ENCODE peak calls at places on chromosomes 12 and 14, in six cellular contexts. One of them, this sample, is unnamed. For H3K36me3, the result is how much of the 10 kb centered on the place peaks cover.

GRCh38 chr14:74362361-74362915 is 14.2 kb downstream of the VRTN start:
- DNase-seq in thoracic aorta: peak
- DNase-seq in tibial artery: peak
- DNase-seq in Karpas-422: peak
- DNase-seq in endodermal cell: peak
- DNase-seq in pancreas: peak
- DNase-seq in this sample: peak

GRCh38 chr12:112946236-112947000 is 8.1 kb downstream of the OAS3 start:
- DNase-seq in thoracic aorta: no peak
- DNase-seq in tibial artery: no peak
- DNase-seq in Karpas-422: no peak
- DNase-seq in endodermal cell: peak
- DNase-seq in pancreas: no peak
- DNase-seq in this sample: no peak

GRCh38 chr14:30129795-30130194 is 202.1 kb upstream of the PRKD1 start:
- DNase-seq in thoracic aorta: no peak
- DNase-seq in tibial artery: no peak
- DNase-seq in Karpas-422: no peak
- DNase-seq in endodermal cell: peak
- DNase-seq in pancreas: no peak
- DNase-seq in this sample: no peak

GRCh38 chr14:76181546-76181945 is 29.8 kb downstream of the GPATCH2L start:
- DNase-seq in thoracic aorta: no peak
- DNase-seq in tibial artery: no peak
- DNase-seq in Karpas-422: peak
- DNase-seq in endodermal cell: no peak
- DNase-seq in pancreas: no peak
- DNase-seq in this sample: no peak

GRCh38 chr14:100538566-100539318 is 48.5 kb downstream of the BEGAIN start:
- DNase-seq in thoracic aorta: no peak
- DNase-seq in tibial artery: peak
- DNase-seq in Karpas-422: no peak
- DNase-seq in endodermal cell: peak
- DNase-seq in pancreas: peak
- DNase-seq in this sample: no peak

GRCh38 chr14:53872551-53873188 is 84.0 kb downstream of the BMP4 start:
- DNase-seq in thoracic aorta: no peak
- DNase-seq in tibial artery: no peak
- DNase-seq in Karpas-422: no peak
- DNase-seq in endodermal cell: no peak
- DNase-seq in pancreas: no peak
- DNase-seq in this sample: no peak

GRCh38 chr12:47235258-47236040 is 155.7 kb upstream of the AMIGO2 start:
- DNase-seq in thoracic aorta: no peak
- DNase-seq in tibial artery: no peak
- DNase-seq in Karpas-422: no peak
- DNase-seq in endodermal cell: no peak
- DNase-seq in pancreas: no peak
- DNase-seq in this sample: no peak

GRCh38 chr12:115508990-115509389 is 768.5 kb downstream of the MED13L start:
- DNase-seq in thoracic aorta: no peak
- DNase-seq in tibial artery: no peak
- DNase-seq in Karpas-422: no peak
- DNase-seq in endodermal cell: no peak
- DNase-seq in pancreas: no peak
- DNase-seq in this sample: no peak

GRCh38 chr14:101408077-101408831 is 153.0 kb upstream of the DIO3 start:
- DNase-seq in thoracic aorta: no peak
- DNase-seq in tibial artery: peak
- DNase-seq in Karpas-422: no peak
- DNase-seq in endodermal cell: no peak
- DNase-seq in pancreas: no peak
- DNase-seq in this sample: no peak

GRCh38 chr12:104999347-104999685 is 13.2 kb downstream of the NOPCHAP1 start:
- DNase-seq in thoracic aorta: no peak
- DNase-seq in tibial artery: no peak
- DNase-seq in Karpas-422: no peak
- DNase-seq in endodermal cell: no peak
- DNase-seq in pancreas: peak
- DNase-seq in this sample: no peak

GRCh38 chr14:35297677-35298076 is 5.5 kb downstream of the PSMA6 start:
- DNase-seq in thoracic aorta: no peak
- DNase-seq in tibial artery: no peak
- DNase-seq in Karpas-422: no peak
- DNase-seq in endodermal cell: no peak
- DNase-seq in pancreas: no peak
- DNase-seq in this sample: no peak

GRCh38 chr14:75341639-75342038 is 63.0 kb downstream of the FOS start:
- DNase-seq in thoracic aorta: no peak
- DNase-seq in tibial artery: no peak
- DNase-seq in Karpas-422: no peak
- DNase-seq in endodermal cell: no peak
- DNase-seq in pancreas: no peak
- DNase-seq in this sample: no peak

GRCh38 chr12:74537126-74537706 is 419 bp upstream of the ATXN7L3B start:
- DNase-seq in thoracic aorta: no peak
- DNase-seq in tibial artery: no peak
- DNase-seq in Karpas-422: peak
- DNase-seq in endodermal cell: no peak
- DNase-seq in pancreas: no peak
- DNase-seq in this sample: no peak

GRCh38 chr14:59189281-59189821 is 884 bp downstream of the DAAM1 start:
- DNase-seq in thoracic aorta: no peak
- DNase-seq in tibial artery: no peak
- DNase-seq in Karpas-422: peak
- DNase-seq in endodermal cell: peak
- DNase-seq in pancreas: peak
- DNase-seq in this sample: peak

GRCh38 chr12:66087365-66087943 is 43.1 kb downstream of the LLPH start:
- DNase-seq in thoracic aorta: peak
- DNase-seq in tibial artery: peak
- DNase-seq in Karpas-422: peak
- DNase-seq in endodermal cell: peak
- DNase-seq in pancreas: peak
- DNase-seq in this sample: peak

GRCh38 chr12:107491856-107492255 is 193.7 kb upstream of the PWP1 start:
- DNase-seq in thoracic aorta: no peak
- DNase-seq in tibial artery: no peak
- DNase-seq in Karpas-422: no peak
- DNase-seq in endodermal cell: no peak
- DNase-seq in pancreas: no peak
- DNase-seq in this sample: no peak

GRCh38 chr14:44988694-44989093 is 26.7 kb downstream of the TOGARAM1 start:
- DNase-seq in thoracic aorta: no peak
- DNase-seq in tibial artery: no peak
- DNase-seq in Karpas-422: no peak
- DNase-seq in endodermal cell: peak
- DNase-seq in pancreas: no peak
- DNase-seq in this sample: peak

GRCh38 chr14:50830044-50830931 is 674 bp downstream of the NIN start:
- DNase-seq in thoracic aorta: no peak
- DNase-seq in tibial artery: peak
- DNase-seq in Karpas-422: peak
- DNase-seq in endodermal cell: peak
- DNase-seq in pancreas: peak
- DNase-seq in this sample: peak

GRCh38 chr12:75437564-75437963 is 43.0 kb upstream of the GLIPR1 start:
- DNase-seq in thoracic aorta: no peak
- DNase-seq in tibial artery: no peak
- DNase-seq in Karpas-422: peak
- DNase-seq in endodermal cell: no peak
- DNase-seq in pancreas: no peak
- DNase-seq in this sample: no peak

GRCh38 chr12:124745891-124746570 is 117.6 kb downstream of the SCARB1 start:
- DNase-seq in thoracic aorta: peak
- DNase-seq in tibial artery: peak
- DNase-seq in Karpas-422: peak
- DNase-seq in endodermal cell: peak
- DNase-seq in pancreas: peak
- DNase-seq in this sample: peak

GRCh38 chr12:109459247-109459646 is 17.9 kb downstream of the KCTD10 start:
- DNase-seq in thoracic aorta: no peak
- DNase-seq in tibial artery: no peak
- DNase-seq in Karpas-422: no peak
- DNase-seq in endodermal cell: no peak
- DNase-seq in pancreas: no peak
- DNase-seq in this sample: no peak
- H3K36me3 ChIP-seq in thoracic aorta: under half
- H3K36me3 ChIP-seq in tibial artery: under half
- H3K36me3 ChIP-seq in Karpas-422: under half
- H3K36me3 ChIP-seq in endodermal cell: half or more
- H3K36me3 ChIP-seq in pancreas: under half
- H3K36me3 ChIP-seq in this sample: under half

DNA sequence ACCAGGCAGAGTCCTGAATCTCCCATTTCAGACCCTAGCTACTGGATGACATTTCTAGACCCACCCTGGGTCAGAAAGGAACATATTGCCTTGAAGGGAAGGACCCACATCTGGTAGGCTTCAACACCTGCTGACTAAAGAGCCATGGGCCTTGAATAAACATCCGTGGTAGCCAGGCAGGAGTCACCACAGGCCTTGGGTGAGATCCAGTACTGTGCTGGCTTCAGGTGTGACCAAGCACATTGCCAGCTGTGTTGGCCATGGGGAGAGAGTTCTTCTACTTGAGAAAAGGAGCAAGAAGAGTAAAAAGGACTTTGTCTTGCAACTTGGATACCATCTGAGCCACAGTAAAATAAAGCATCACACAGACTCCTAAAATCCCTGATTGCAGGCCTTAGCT is 332.6 kb downstream of the SLC16A7 start:
- DNase-seq in thoracic aorta: no peak
- DNase-seq in tibial artery: no peak
- DNase-seq in Karpas-422: no peak
- DNase-seq in endodermal cell: no peak
- DNase-seq in pancreas: peak
- DNase-seq in this sample: no peak
- H3K27ac ChIP-seq in thoracic aorta: no peak
- H3K27ac ChIP-seq in tibial artery: no peak
- H3K27ac ChIP-seq in Karpas-422: no peak
- H3K27ac ChIP-seq in endodermal cell: no peak
- H3K27ac ChIP-seq in pancreas: no peak
- H3K27ac ChIP-seq in this sample: no peak

DNA sequence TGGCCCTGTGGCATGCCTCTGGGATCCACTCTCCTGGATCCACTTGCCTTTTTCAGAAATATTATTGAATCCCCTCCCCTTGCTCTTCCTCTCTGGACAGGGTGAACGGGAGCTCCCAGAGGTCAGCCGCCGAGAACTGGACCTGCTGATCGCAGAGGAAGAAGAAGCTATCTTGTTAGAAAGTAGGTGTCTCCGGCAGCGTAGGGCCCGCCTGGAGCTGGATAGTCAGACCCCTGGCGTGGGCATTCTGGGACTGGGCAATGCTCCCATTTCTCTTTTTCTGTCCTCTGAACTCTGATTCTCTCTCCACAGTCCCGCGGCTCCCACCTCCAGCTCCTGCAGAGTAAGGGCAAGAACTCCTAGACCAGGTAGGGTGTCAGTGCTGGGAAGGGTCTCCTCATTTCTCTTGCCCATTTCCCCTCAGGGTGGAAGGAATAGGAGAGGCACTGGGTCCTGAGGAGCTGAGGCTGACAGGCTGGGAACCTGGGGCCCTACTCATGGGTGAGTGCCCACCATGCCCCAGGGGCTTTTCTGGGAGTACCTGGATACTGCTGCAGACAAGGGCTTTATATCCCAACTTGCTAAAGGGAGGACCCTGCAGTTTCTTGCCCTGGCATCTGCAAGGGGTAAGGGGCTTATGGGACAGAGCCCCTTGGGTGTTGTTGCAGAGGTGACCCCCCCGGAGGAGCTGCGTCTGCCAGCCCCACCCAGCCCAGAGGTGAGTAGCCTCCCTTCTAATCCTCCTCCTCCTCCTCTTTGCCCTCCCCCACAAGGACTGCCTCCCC is 5.4 kb downstream of the REC8 start:
- DNase-seq in thoracic aorta: no peak
- DNase-seq in tibial artery: no peak
- DNase-seq in Karpas-422: no peak
- DNase-seq in endodermal cell: no peak
- DNase-seq in pancreas: no peak
- DNase-seq in this sample: no peak
- H3K36me3 ChIP-seq in thoracic aorta: under half
- H3K36me3 ChIP-seq in tibial artery: half or more
- H3K36me3 ChIP-seq in Karpas-422: under half
- H3K36me3 ChIP-seq in endodermal cell: under half
- H3K36me3 ChIP-seq in pancreas: under half
- H3K36me3 ChIP-seq in this sample: half or more

GRCh38 chr12:130465046-130465445 is 127.4 kb downstream of the PIWIL1 start:
- DNase-seq in thoracic aorta: no peak
- DNase-seq in tibial artery: no peak
- DNase-seq in Karpas-422: no peak
- DNase-seq in endodermal cell: no peak
- DNase-seq in pancreas: no peak
- DNase-seq in this sample: no peak

GRCh38 chr12:130462558-130462924 is 124.9 kb downstream of the PIWIL1 start:
- DNase-seq in thoracic aorta: no peak
- DNase-seq in tibial artery: no peak
- DNase-seq in Karpas-422: no peak
- DNase-seq in endodermal cell: no peak
- DNase-seq in pancreas: no peak
- DNase-seq in this sample: no peak

GRCh38 chr12:130463259-130463658 is 125.6 kb downstream of the PIWIL1 start:
- DNase-seq in thoracic aorta: no peak
- DNase-seq in tibial artery: no peak
- DNase-seq in Karpas-422: no peak
- DNase-seq in endodermal cell: no peak
- DNase-seq in pancreas: peak
- DNase-seq in this sample: peak

GRCh38 chr12:130465626-130466025 is 127.9 kb downstream of the PIWIL1 start:
- DNase-seq in thoracic aorta: no peak
- DNase-seq in tibial artery: no peak
- DNase-seq in Karpas-422: no peak
- DNase-seq in endodermal cell: no peak
- DNase-seq in pancreas: no peak
- DNase-seq in this sample: no peak

DNA sequence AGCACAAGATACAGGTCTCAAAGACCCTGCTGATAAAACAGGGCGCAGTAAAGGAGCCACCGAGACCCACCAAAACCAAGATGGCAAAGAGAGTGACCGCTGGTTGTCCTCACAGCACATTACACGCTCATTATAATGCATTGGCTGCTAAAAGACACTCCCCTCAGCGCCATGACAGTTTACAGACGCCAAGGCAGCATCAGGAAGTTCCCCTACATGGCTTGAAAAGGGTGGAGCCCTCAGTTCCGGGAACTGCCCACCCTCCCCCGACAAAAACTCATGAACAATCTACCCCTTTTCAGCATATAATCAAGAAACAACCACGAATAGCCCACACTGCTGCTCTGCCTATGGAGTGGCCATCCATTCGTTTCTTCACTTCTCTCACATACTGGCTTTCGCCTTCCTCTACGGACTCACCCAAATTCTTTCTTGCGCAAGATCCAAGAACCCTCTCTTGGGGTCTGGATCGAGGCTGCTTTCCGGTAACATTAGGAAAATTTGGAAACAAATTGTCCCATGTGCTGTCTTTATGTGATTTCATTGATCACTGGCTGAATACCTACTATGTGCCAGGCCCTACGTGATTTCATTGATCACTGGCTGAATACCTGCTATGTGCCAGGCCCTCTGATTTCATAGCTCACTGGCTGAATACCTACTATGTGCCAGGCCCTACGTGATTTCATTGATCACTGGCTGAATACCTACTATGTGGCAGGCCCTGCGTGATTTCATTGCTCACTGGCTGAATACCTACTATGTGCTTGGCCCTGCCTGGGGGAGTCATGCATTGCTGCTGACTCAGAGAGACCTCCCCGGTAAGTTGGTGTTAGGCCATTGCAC is 126.4 kb downstream of the PIWIL1 start:
- DNase-seq in thoracic aorta: no peak
- DNase-seq in tibial artery: no peak
- DNase-seq in Karpas-422: no peak
- DNase-seq in endodermal cell: no peak
- DNase-seq in pancreas: no peak
- DNase-seq in this sample: no peak
- H3K27ac ChIP-seq in thoracic aorta: no peak
- H3K27ac ChIP-seq in tibial artery: no peak
- H3K27ac ChIP-seq in Karpas-422: no peak
- H3K27ac ChIP-seq in endodermal cell: no peak
- H3K27ac ChIP-seq in pancreas: no peak
- H3K27ac ChIP-seq in this sample: no peak